ENCODE peak calls at places on chromosome X, in nine cellular contexts. A, S, K, L, E, P, U, X and F are unnamed samples.

GRCh38 chrX:108582151-108582550 is 142.5 kb downstream of the COL4A5 start:
- DNase-seq in A (no peak), S (no peak), K (no peak), L (peak), E (no peak), P (no peak), U (no peak), X (no peak), F (no peak)

GRCh38 chrX:38192007-38192625 is 28.6 kb downstream of the SRPX start:
- DNase-seq in A (peak), S (no peak), K (no peak), L (no peak), E (peak), P (no peak), U (no peak), X (no peak), F (peak)

GRCh38 chrX:107507093-107507743 is 57.8 kb downstream of the FRMPD3 start:
- DNase-seq in A (no peak), S (no peak), K (no peak), L (no peak), E (no peak), P (no peak), U (no peak), X (no peak), F (no peak)

GRCh38 chrX:91414710-91415109 is 19.9 kb upstream of the PABPC5 start:
- DNase-seq in A (peak), S (no peak), K (no peak), L (no peak), E (no peak), P (no peak), U (no peak), X (no peak), F (peak)

GRCh38 chrX:139642241-139642927 is 65.6 kb downstream of the MCF2 start:
- DNase-seq in A (peak), S (no peak), K (no peak), L (no peak), E (peak), P (no peak), U (no peak), X (no peak), F (peak)

GRCh38 chrX:95076449-95076848 is 1402.4 kb downstream of the FAM133A start:
- DNase-seq in A (peak), S (no peak), K (no peak), L (no peak), E (peak), P (no peak), U (no peak), X (no peak), F (peak)

GRCh38 chrX:17590892-17591740 is 146.2 kb upstream of the SCML1 start:
- DNase-seq in A (peak), S (no peak), K (peak), L (peak), E (peak), P (peak), U (no peak), X (peak), F (peak)

GRCh38 chrX:1673337-1673736 is 58.5 kb downstream of the ASMT start:
- DNase-seq in A (peak), S (peak), K (no peak), L (no peak), E (peak), P (no peak), U (no peak), X (no peak), F (peak)

GRCh38 chrX:108036298-108036973 is 8.4 kb upstream of the VSIG1 start:
- DNase-seq in A (peak), S (no peak), K (no peak), L (no peak), E (peak), P (peak), U (no peak), X (no peak), F (peak)

GRCh38 chrX:147935156-147935758 is 23.5 kb downstream of the FMR1 start:
- DNase-seq in A (no peak), S (no peak), K (no peak), L (no peak), E (peak), P (no peak), U (no peak), X (no peak), F (no peak)

GRCh38 chrX:16807548-16807947 is 21.3 kb downstream of the TXLNG start:
- DNase-seq in A (peak), S (no peak), K (no peak), L (no peak), E (peak), P (no peak), U (no peak), X (no peak), F (peak)

GRCh38 chrX:119427795-119428185 is 28.7 kb downstream of the SLC25A43 start:
- DNase-seq in A (no peak), S (no peak), K (no peak), L (no peak), E (no peak), P (no peak), U (no peak), X (no peak), F (no peak)

GRCh38 chrX:107374116-107374515 is 75.3 kb upstream of the FRMPD3 start:
- DNase-seq in A (no peak), S (no peak), K (no peak), L (no peak), E (no peak), P (no peak), U (no peak), X (no peak), F (no peak)

GRCh38 chrX:107700317-107700774 is 72.0 kb downstream of the PRPS1 start:
- DNase-seq in A (peak), S (peak), K (peak), L (peak), E (peak), P (no peak), U (no peak), X (no peak), F (peak)